ENCODE peak calls at places on chromosomes 7 and 10, in seven cellular contexts. V is fibroblast of pulmonary artery, F is psoas muscle, L is mammary epithelial cell, Z is HCT116, E is LNCaP clone FGC, C is NB4. B is an unnamed sample.

GRCh38 chr7:44633254-44634186 is 27.1 kb downstream of the OGDH start:
- DNase-seq in V (peak), F (peak), L (peak), Z (no peak), E (peak), C (no peak), B (peak)

GRCh38 chr10:30804478-30805055 is 175.0 kb upstream of the LYZL2 start:
- DNase-seq in V (peak), F (peak), L (peak), Z (no peak), E (peak), C (peak), B (no peak)

GRCh38 chr10:82811621-82812020 is 936.6 kb downstream of the NRG3 start:
- DNase-seq in V (peak), F (no peak), L (peak), Z (no peak), E (peak), C (peak), B (no peak)

GRCh38 chr10:69472544-69472943 is 21.3 kb downstream of the TSPAN15 start:
- DNase-seq in V (no peak), F (no peak), L (no peak), Z (no peak), E (no peak), C (peak), B (no peak)

GRCh38 chr10:66394287-66395063 is 531.4 kb upstream of the LRRTM3 start:
- DNase-seq in V (no peak), F (no peak), L (no peak), Z (no peak), E (no peak), C (no peak), B (no peak)

GRCh38 chr10:97539523-97540200 is 32.9 kb upstream of the ANKRD2 start:
- DNase-seq in V (peak), F (peak), L (no peak), Z (no peak), E (no peak), C (peak), B (no peak)

GRCh38 chr7:2757904-2758672 is 70.1 kb downstream of the AMZ1 start:
- DNase-seq in V (peak), F (no peak), L (peak), Z (peak), E (peak), C (peak), B (peak)

GRCh38 chr7:124171068-124171467 is 138.2 kb upstream of the TMEM229A start:
- DNase-seq in V (peak), F (no peak), L (peak), Z (peak), E (peak), C (peak), B (no peak)

GRCh38 chr10:133487085-133487484 is 33.3 kb downstream of the SCART1 start:
- DNase-seq in V (no peak), F (no peak), L (no peak), Z (no peak), E (no peak), C (no peak), B (no peak)

GRCh38 chr10:19488592-19489280 is 327.5 kb upstream of the PLXDC2 start:
- DNase-seq in V (no peak), F (peak), L (no peak), Z (no peak), E (no peak), C (no peak), B (no peak)

GRCh38 chr7:37494940-37495339 is 46.3 kb upstream of the ELMO1 start:
- DNase-seq in V (no peak), F (no peak), L (no peak), Z (no peak), E (no peak), C (peak), B (no peak)

GRCh38 chr7:37489703-37490102 is 41.0 kb upstream of the ELMO1 start:
- DNase-seq in V (no peak), F (no peak), L (no peak), Z (no peak), E (no peak), C (no peak), B (no peak)

GRCh38 chr7:37493810-37494209 is 45.1 kb upstream of the ELMO1 start:
- DNase-seq in V (no peak), F (no peak), L (no peak), Z (no peak), E (no peak), C (no peak), B (no peak)

GRCh38 chr7:37493123-37493522 is 44.5 kb upstream of the ELMO1 start:
- DNase-seq in V (no peak), F (no peak), L (no peak), Z (no peak), E (no peak), C (no peak), B (no peak)

GRCh38 chr7:37491919-37492694 is 43.4 kb upstream of the ELMO1 start:
- DNase-seq in V (no peak), F (no peak), L (no peak), Z (no peak), E (no peak), C (no peak), B (no peak)
- TF ChIP-seq CTCF in V (no peak), F (no peak), L (no peak), Z (peak), E (no peak), C (no peak), B (no peak)

DNA sequence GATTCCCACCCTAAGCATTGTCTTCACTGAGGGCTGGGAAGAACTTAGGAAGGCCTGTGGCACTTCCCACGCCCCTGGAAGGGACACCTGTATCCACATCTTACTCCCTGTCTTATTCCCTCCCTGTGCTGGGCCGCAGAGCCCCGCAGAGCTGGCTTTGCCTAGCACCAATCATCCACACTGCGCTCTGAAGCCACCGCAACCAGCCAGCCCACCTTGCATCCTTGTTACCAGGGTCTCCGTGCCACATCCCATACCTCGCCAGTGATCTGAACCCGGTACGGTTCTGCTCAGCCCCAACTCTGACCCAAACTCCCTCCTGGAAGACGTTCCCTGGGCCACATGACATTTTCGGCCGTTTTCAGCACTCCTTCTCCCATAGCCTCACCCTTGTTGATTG is 101.4 kb upstream of the PITRM1 start:
- DNase-seq in V (no peak), F (no peak), L (no peak), Z (no peak), E (no peak), C (no peak), B (no peak)
- H3K4me3 ChIP-seq in V (no peak), F (no peak), L (no peak), Z (no peak), E (no peak), C (no peak), B (no peak)

GRCh38 chr7:137820677-137821420 is 25.9 kb downstream of the DGKI start:
- DNase-seq in V (peak), F (peak), L (no peak), Z (no peak), E (peak), C (no peak), B (no peak)

GRCh38 chr7:137820156-137820555 is 26.6 kb downstream of the DGKI start:
- DNase-seq in V (no peak), F (no peak), L (no peak), Z (no peak), E (no peak), C (no peak), B (no peak)

GRCh38 chr7:137818036-137818435 is 28.7 kb downstream of the DGKI start:
- DNase-seq in V (no peak), F (no peak), L (no peak), Z (no peak), E (no peak), C (no peak), B (no peak)

DNA sequence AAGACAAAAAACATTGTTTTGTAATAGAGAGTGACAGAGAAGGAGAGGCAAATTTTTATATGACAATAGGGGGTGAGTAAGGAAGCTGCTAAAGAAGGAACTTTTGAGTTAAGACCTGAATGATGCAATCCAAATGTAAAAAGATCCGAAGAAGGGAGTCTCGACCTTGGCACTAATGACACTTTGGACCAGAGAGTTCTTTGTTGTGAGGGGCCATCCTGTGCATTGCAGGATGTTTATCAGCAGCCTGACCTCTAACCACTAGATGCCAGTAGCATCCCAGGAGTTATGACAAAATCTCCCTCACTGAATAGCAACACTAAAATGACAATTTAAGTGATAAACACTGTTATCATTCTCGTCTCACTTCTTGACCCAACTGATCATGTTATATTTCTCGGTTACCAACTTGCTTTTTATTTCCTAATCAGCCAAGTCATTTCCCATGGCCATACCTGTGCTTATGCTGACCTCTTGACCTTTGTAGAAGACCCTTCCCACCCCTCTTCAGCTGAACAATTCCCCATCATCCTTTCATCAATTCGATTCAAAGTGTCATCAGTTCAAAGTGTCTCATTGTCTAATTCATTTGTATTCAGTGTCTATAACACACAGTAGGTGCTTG is 30.0 kb downstream of the DGKI start:
- DNase-seq in V (peak), F (no peak), L (no peak), Z (no peak), E (no peak), C (peak), B (no peak)
- TF ChIP-seq CTCF in V (peak), F (no peak), L (peak), Z (no peak), E (peak), C (no peak), B (peak)

GRCh38 chr7:140509789-140510188 is 30.5 kb upstream of the MKRN1 start:
- DNase-seq in V (no peak), F (no peak), L (no peak), Z (no peak), E (no peak), C (no peak), B (no peak)

GRCh38 chr7:140501941-140502340 is 22.6 kb upstream of the MKRN1 start:
- DNase-seq in V (no peak), F (peak), L (no peak), Z (no peak), E (no peak), C (no peak), B (no peak)

GRCh38 chr7:140512317-140513000 is 33.2 kb upstream of the MKRN1 start:
- DNase-seq in V (no peak), F (no peak), L (peak), Z (peak), E (peak), C (no peak), B (peak)

GRCh38 chr7:140506788-140507464 is 27.6 kb upstream of the MKRN1 start:
- DNase-seq in V (peak), F (peak), L (peak), Z (no peak), E (peak), C (no peak), B (no peak)
- H3K4me3 ChIP-seq in V (no peak), F (no peak), L (no peak), Z (no peak), E (no peak), C (no peak), B (no peak)

DNA sequence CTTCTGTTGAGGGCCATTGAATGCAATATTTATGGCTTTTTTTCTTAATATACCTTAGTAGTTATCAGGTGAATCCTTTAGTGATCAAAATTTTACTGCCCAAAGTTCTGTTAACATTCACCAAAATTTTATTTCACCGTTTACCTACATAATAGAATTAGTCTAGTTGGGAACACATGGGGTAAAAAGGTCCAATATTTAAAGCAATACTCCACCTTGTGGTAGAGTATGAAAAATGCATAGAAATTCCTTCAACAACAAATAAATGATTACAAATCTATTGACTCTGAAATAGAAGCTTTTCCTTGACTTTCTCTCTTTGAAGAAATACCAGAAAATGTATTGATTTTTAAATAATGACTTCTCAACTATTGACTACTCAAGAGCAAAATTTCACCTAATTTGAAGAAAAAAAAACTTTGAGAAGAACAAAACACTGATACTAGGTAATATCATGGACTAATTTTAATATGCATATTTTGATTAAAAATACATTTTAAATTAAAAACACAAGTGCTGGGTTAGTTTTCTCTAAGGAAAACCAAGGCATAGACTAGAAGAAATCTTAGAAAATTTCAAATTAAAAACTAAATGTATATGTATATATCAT is 43.3 kb downstream of the POLR1F start:
- DNase-seq in V (peak), F (no peak), L (peak), Z (peak), E (peak), C (peak), B (peak)
- TF ChIP-seq CTCF in V (peak), F (peak), L (peak), Z (peak), E (peak), C (peak), B (peak)

DNA sequence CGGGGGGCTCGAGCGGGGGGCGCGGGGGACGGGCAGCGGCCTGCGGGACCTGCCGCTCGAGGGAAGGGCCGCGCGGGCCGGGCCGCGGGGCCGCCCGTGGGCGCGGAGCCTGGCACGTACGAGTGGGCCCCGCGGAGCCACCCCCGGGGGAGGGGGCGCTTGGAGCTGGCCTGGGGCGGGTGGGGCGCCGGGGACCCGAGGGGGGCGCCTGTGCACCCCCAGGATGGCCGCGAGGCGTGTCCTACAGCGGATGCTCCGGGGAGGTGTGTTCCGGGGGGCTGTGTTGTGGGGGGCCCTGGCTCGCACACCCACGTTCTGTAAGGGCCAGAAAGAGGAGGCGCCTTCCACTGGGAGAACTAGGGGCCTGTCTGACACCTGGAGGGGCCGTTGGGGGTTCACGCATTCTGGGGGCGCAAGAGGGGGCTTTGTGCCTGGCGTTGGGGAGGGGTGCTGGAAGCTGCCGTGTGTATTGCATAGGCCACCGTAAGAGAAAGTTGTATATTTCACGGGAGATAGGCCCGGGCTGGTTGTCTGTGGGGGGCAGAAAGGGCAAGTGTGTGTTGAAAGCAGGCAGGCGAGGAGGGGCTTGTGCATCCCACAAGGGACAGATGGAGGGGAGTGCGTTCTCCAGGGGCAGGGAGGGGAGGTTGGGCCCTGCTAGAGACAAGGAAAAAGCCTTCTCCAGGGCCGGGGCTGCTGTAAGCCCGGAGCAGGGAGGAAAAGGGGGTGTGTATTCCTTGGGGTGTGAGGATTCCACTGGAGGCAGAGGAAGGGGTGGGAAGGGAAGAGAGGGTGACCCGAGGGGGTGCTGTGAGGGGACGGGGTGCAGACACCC is 689 bp downstream of the VPS37D start:
- DNase-seq in V (peak), F (peak), L (no peak), Z (no peak), E (no peak), C (no peak), B (no peak)
- H3K4me3 ChIP-seq in V (peak), F (peak), L (peak), Z (peak), E (peak), C (no peak), B (peak)

B was measured in epithelial cell of proximal tubule.